ENCODE peak calls at places on chromosomes 5 and 9, in eight cellular contexts. H is cardiac muscle cell, O is A549, R is uterus, Q is IMR-90, G is colonic mucosa, U is hepatocyte, L is HepG2. I is an unnamed sample. For H3K9me3, the result is how much of the 10 kb centered on the place peaks cover.

GRCh38 chr5:12636209-12636608 is 732.0 kb upstream of the CTNND2 start:
- DNase-seq in L (no peak), U (no peak), H (no peak), G (no peak), O (no peak), Q (no peak), R (no peak), I (no peak)

GRCh38 chr5:55852503-55852902 is 1.3 kb downstream of the IL31RA start:
- DNase-seq in L (no peak), U (no peak), R (no peak), O (no peak), Q (peak), H (no peak), G (no peak), I (no peak)

GRCh38 chr9:95584176-95584575 is 67.4 kb upstream of the PTCH1 start:
- DNase-seq in U (peak), O (no peak), R (no peak), Q (no peak), L (no peak), H (no peak), G (no peak), I (no peak)

GRCh38 chr5:63686938-63687337 is 275.3 kb downstream of the HTR1A start:
- DNase-seq in L (no peak), U (peak), Q (no peak), O (peak), R (no peak), H (no peak), G (no peak), I (no peak)

GRCh38 chr5:13910637-13911288 is 33.7 kb downstream of the DNAH5 start:
- DNase-seq in U (no peak), L (no peak), O (no peak), Q (no peak), H (no peak), G (no peak), R (no peak), I (no peak)

GRCh38 chr9:90805006-90805993 is 3.7 kb downstream of the SYK start:
- DNase-seq in Q (no peak), G (no peak), L (no peak), O (no peak), H (no peak), R (no peak), U (no peak), I (no peak)

GRCh38 chr5:178785999-178786398 is 55.5 kb upstream of the ZNF354A start:
- DNase-seq in R (no peak), L (no peak), Q (no peak), G (no peak), O (peak), U (peak), H (no peak), I (no peak)

GRCh38 chr5:55324815-55325418 is 17.1 kb downstream of the MTREX start:
- DNase-seq in G (no peak), U (peak), L (peak), O (peak), H (peak), R (no peak), Q (peak), I (no peak)

GRCh38 chr9:76917299-76917698 is 11.4 kb upstream of the PRUNE2 start:
- DNase-seq in G (no peak), R (no peak), H (peak), U (no peak), O (no peak), L (no peak), Q (no peak), I (no peak)

GRCh38 chr9:111036068-111036789 is 2.0 kb downstream of the LPAR1 start:
- DNase-seq in G (peak), O (peak), L (no peak), R (peak), H (peak), U (peak), Q (peak), I (no peak)

GRCh38 chr9:121059998-121060636 is 10.0 kb upstream of the C5 start:
- DNase-seq in Q (peak), O (peak), R (no peak), U (peak), L (peak), G (peak), H (peak), I (peak)

DNA sequence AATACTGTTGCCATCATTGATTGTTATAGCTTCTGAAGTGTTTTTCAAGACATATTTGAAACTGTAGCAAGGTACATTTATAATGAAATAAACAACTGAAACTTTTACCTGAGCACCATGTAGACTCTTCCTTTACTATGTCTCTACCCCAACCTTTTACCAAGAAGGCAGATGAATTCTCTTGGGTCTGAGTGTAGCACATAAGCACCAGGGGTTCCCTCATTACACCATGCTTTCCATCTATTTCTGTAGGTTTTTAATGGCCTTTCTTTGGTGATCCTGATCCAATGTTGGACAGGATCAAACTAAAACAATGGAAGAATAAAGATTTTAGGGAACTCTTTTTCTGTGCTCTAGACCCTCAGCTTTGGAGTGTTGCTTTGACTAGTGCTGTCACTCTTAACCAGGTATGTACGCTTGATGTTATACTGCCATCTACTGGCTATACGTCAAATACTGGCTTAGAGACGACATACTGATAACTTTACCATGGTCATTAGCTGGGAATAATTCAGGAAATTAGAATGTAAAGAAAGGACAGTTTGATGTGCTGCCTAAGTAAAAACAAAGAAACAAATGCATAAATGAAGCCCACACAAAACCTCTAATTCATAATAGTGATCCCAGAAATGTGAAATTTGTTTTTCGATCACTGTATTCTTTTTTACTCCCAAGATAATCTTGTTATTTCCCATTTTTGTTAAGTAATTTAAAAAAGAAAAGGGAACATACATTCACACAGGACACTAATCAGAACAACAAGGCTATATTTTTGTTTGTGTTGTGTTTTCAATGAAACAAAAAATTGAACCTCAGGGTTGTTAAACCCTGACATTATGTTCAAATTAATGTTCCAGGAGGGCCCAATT is 30.7 kb downstream of the IFNW1 start:
- DNase-seq in L (peak), G (no peak), R (no peak), U (peak), H (peak), Q (peak), O (peak), I (peak)
- TF ChIP-seq CTCF in L (peak), G (peak), R (peak), U (peak), H (peak), Q (peak), O (peak), I (peak)

DNA sequence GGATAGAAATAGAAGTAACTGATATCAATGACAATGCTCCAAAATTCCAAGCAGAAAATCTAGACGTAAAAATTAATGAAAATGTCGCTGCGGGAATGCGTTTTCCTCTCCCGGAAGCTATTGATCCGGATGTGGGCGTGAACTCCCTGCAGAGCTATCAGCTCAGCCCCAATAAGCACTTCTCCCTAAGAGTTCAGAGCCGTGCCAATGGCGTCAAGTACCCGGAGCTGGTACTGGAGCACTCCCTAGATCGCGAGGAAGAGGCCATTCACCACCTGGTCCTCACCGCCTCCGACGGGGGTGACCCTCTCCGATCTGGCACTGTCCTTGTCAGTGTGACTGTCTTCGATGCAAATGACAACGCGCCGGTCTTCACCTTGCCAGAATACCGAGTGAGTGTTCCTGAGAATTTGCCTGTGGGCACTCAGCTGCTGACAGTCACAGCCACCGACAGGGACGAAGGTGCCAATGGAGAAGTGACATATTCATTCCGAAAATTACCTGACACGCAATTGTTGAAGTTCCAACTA is 818 bp downstream of the PCDHGA10 start:
- DNase-seq in O (no peak), Q (no peak), G (no peak), R (no peak), U (no peak), H (no peak), L (no peak), I (no peak)
- H3K9me3 ChIP-seq in O (under half), Q (half or more), G (under half), R (under half), U (under half), H (under half), L (under half), I (half or more)

GRCh38 chr5:144352318-144352717 is 181.6 kb downstream of the KCTD16 start:
- DNase-seq in R (no peak), Q (no peak), G (no peak), L (no peak), H (no peak), U (no peak), O (no peak), I (no peak)

GRCh38 chr5:144356489-144356888 is 185.8 kb downstream of the KCTD16 start:
- DNase-seq in L (no peak), U (no peak), Q (no peak), H (no peak), O (no peak), G (no peak), R (no peak), I (no peak)

DNA sequence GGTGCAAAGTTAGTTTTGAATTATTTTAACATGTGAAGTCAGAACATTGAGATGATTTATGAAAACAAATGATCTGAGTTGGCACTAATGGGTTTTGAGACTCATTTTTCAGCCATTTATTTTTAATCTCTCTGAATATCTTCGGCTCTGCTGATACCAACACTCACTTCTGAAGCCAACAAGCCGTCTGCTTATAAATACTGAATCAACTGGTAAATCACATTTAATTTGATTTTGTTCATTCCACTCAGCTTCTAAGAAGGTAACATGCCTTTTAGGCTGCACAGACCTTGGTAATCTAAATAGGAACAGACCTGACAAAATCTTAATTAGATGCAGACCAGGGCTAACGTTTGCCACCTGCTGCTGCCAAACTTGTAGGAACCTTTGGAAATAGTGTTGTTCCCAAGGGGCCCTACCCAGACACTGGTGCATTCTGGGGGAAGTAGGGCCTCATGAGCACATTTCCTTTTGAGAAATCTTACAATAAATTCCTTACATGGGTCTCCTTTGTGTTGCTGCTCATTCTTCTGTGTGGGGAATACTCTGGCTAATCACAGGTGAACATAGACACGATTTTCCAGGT is 182.2 kb downstream of the KCTD16 start:
- DNase-seq in R (no peak), Q (no peak), G (no peak), U (no peak), H (no peak), O (no peak), L (no peak), I (no peak)
- TF ChIP-seq CTCF in R (no peak), Q (no peak), G (no peak), U (no peak), H (no peak), O (no peak), L (no peak), I (no peak)

GRCh38 chr5:50320131-50320749 is 120.8 kb downstream of the EMB start:
- DNase-seq in Q (no peak), L (no peak), U (no peak), G (no peak), O (no peak), R (no peak), H (no peak), I (no peak)

GRCh38 chr5:50328193-50328729 is 112.8 kb downstream of the EMB start:
- DNase-seq in O (no peak), R (no peak), L (no peak), G (no peak), H (no peak), U (no peak), Q (no peak), I (no peak)

DNA sequence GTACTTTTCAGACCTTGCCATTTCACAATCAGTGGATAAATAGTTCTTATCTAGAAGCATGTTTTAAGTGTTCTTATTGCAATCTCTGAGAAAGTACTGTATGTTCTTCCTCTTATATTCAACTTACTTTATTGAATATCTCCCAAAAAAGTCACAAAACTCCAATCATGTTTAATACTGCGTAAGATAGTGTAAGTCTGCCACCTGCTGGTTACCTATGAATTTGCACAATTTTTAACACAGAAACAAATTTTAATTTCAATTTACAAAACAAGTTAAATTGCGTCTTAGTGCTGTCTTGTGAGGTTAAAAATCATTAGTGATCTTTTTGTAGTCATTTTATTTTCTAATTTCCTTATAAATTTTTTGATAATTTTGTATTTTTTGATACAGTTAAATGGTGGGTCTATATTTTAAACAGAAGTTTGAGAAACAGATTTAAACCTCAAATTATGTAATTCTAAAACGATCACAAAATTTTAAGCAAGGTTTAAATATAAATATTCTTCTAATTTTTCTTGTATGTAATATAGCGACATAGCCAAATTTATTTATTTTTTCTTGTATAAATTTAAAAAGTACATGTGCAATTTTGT is 115.8 kb downstream of the EMB start:
- DNase-seq in Q (peak), G (no peak), R (no peak), U (peak), O (peak), H (peak), L (no peak), I (no peak)
- H3K9me3 ChIP-seq in Q (under half), G (under half), R (under half), U (under half), O (under half), H (under half), L (under half), I (under half)

GRCh38 chr5:57063773-57064172 is 110.1 kb upstream of the GPBP1 start:
- DNase-seq in U (no peak), L (peak), O (no peak), R (no peak), H (no peak), Q (no peak), G (no peak), I (no peak)
- TF ChIP-seq CTCF in U (no peak), L (no peak), O (no peak), R (no peak), H (no peak), Q (no peak), G (no peak), I (no peak)

GRCh38 chr9:104256710-104257091 is 162.6 kb downstream of the SMC2 start:
- DNase-seq in O (no peak), Q (no peak), G (no peak), H (no peak), U (no peak), R (no peak), L (no peak), I (no peak)
- H3K9me3 ChIP-seq in O (under half), Q (under half), G (under half), H (under half), U (under half), R (under half), L (under half), I (under half)

GRCh38 chr5:103295871-103296270 is 37.3 kb downstream of the MACIR start:
- DNase-seq in Q (no peak), L (no peak), H (no peak), R (no peak), U (no peak), O (no peak), G (no peak), I (no peak)
- TF ChIP-seq CTCF in Q (no peak), L (peak), H (no peak), R (no peak), U (no peak), O (no peak), G (no peak), I (no peak)

I was measured in AG04450.